ENCODE peak calls at places on chromosome 10, in seven cellular contexts. One of them, this sample, is unnamed.

GRCh38 chr10:26391701-26392695 is 46.1 kb upstream of the APBB1IP start:
- DNase-seq in upper lobe of right lung: no peak
- DNase-seq in PC-3: no peak
- DNase-seq in stimulated activated CD4-positive, alpha-beta T cell treated with anti-CD3 and anti-CD28 coated beads, Interleukin-4, amount 100 ng/mL, for 48 hours: no peak
- DNase-seq in Kasumi-1: peak; percentile 48
- DNase-seq in NAMALWA: no peak
- DNase-seq in hippocampal formation: no peak
- DNase-seq in this sample: peak; percentile 43

GRCh38 chr10:112173201-112173600 is 10.4 kb downstream of the GPAM start:
- DNase-seq in Kasumi-1: no peak
- DNase-seq in PC-3: peak; percentile 16
- DNase-seq in upper lobe of right lung: no peak
- DNase-seq in stimulated activated CD4-positive, alpha-beta T cell treated with anti-CD3 and anti-CD28 coated beads, Interleukin-4, amount 100 ng/mL, for 48 hours: no peak
- DNase-seq in NAMALWA: no peak
- DNase-seq in hippocampal formation: no peak
- DNase-seq in this sample: no peak

GRCh38 chr10:30096564-30096963 is 37.2 kb upstream of the JCAD start:
- DNase-seq in PC-3: no peak
- DNase-seq in stimulated activated CD4-positive, alpha-beta T cell treated with anti-CD3 and anti-CD28 coated beads, Interleukin-4, amount 100 ng/mL, for 48 hours: no peak
- DNase-seq in NAMALWA: no peak
- DNase-seq in hippocampal formation: no peak
- DNase-seq in Kasumi-1: no peak
- DNase-seq in upper lobe of right lung: no peak
- DNase-seq in this sample: no peak

GRCh38 chr10:93463723-93464511 is 18.2 kb downstream of the MYOF start:
- DNase-seq in PC-3: no peak
- DNase-seq in upper lobe of right lung: no peak
- DNase-seq in Kasumi-1: peak; percentile 84
- DNase-seq in hippocampal formation: no peak
- DNase-seq in NAMALWA: no peak
- DNase-seq in stimulated activated CD4-positive, alpha-beta T cell treated with anti-CD3 and anti-CD28 coated beads, Interleukin-4, amount 100 ng/mL, for 48 hours: no peak
- DNase-seq in this sample: no peak

GRCh38 chr10:51168086-51168815 is 94.0 kb downstream of the PRKG1 start:
- DNase-seq in NAMALWA: no peak
- DNase-seq in hippocampal formation: no peak
- DNase-seq in stimulated activated CD4-positive, alpha-beta T cell treated with anti-CD3 and anti-CD28 coated beads, Interleukin-4, amount 100 ng/mL, for 48 hours: no peak
- DNase-seq in upper lobe of right lung: no peak
- DNase-seq in Kasumi-1: no peak
- DNase-seq in PC-3: no peak
- DNase-seq in this sample: no peak

GRCh38 chr10:64659311-64659710 is 1138.1 kb downstream of the REEP3 start:
- DNase-seq in upper lobe of right lung: no peak
- DNase-seq in Kasumi-1: no peak
- DNase-seq in hippocampal formation: no peak
- DNase-seq in PC-3: peak; percentile 69
- DNase-seq in stimulated activated CD4-positive, alpha-beta T cell treated with anti-CD3 and anti-CD28 coated beads, Interleukin-4, amount 100 ng/mL, for 48 hours: no peak
- DNase-seq in NAMALWA: no peak
- DNase-seq in this sample: no peak

GRCh38 chr10:34010891-34011290 is 676.4 kb upstream of the NRP1 start:
- DNase-seq in upper lobe of right lung: no peak
- DNase-seq in NAMALWA: no peak
- DNase-seq in PC-3: no peak
- DNase-seq in stimulated activated CD4-positive, alpha-beta T cell treated with anti-CD3 and anti-CD28 coated beads, Interleukin-4, amount 100 ng/mL, for 48 hours: no peak
- DNase-seq in hippocampal formation: no peak
- DNase-seq in Kasumi-1: peak; percentile 98
- DNase-seq in this sample: no peak

GRCh38 chr10:50576995-50577394 is 46.8 kb downstream of the SGMS1 start:
- DNase-seq in upper lobe of right lung: no peak
- DNase-seq in NAMALWA: no peak
- DNase-seq in hippocampal formation: no peak
- DNase-seq in PC-3: no peak
- DNase-seq in stimulated activated CD4-positive, alpha-beta T cell treated with anti-CD3 and anti-CD28 coated beads, Interleukin-4, amount 100 ng/mL, for 48 hours: no peak
- DNase-seq in Kasumi-1: no peak
- DNase-seq in this sample: peak; percentile 37

GRCh38 chr10:3093996-3094395 is 26.6 kb downstream of the PFKP start:
- DNase-seq in hippocampal formation: no peak
- DNase-seq in stimulated activated CD4-positive, alpha-beta T cell treated with anti-CD3 and anti-CD28 coated beads, Interleukin-4, amount 100 ng/mL, for 48 hours: no peak
- DNase-seq in PC-3: no peak
- DNase-seq in upper lobe of right lung: no peak
- DNase-seq in NAMALWA: no peak
- DNase-seq in Kasumi-1: no peak
- DNase-seq in this sample: no peak

GRCh38 chr10:26840938-26841732 is 19.6 kb downstream of the ABI1 start:
- DNase-seq in hippocampal formation: no peak
- DNase-seq in NAMALWA: peak; percentile 41
- DNase-seq in Kasumi-1: no peak
- DNase-seq in PC-3: no peak
- DNase-seq in stimulated activated CD4-positive, alpha-beta T cell treated with anti-CD3 and anti-CD28 coated beads, Interleukin-4, amount 100 ng/mL, for 48 hours: no peak
- DNase-seq in upper lobe of right lung: no peak
- DNase-seq in this sample: no peak

GRCh38 chr10:98087309-98087708 is 47.1 kb upstream of the R3HCC1L start:
- DNase-seq in PC-3: no peak
- DNase-seq in hippocampal formation: no peak
- DNase-seq in stimulated activated CD4-positive, alpha-beta T cell treated with anti-CD3 and anti-CD28 coated beads, Interleukin-4, amount 100 ng/mL, for 48 hours: no peak
- DNase-seq in upper lobe of right lung: no peak
- DNase-seq in Kasumi-1: no peak
- DNase-seq in NAMALWA: no peak
- DNase-seq in this sample: no peak

GRCh38 chr10:121734517-121735137 is 136.4 kb upstream of the FGFR2 start:
- DNase-seq in PC-3: peak; percentile 37
- DNase-seq in hippocampal formation: no peak
- DNase-seq in Kasumi-1: peak; percentile 38
- DNase-seq in stimulated activated CD4-positive, alpha-beta T cell treated with anti-CD3 and anti-CD28 coated beads, Interleukin-4, amount 100 ng/mL, for 48 hours: no peak
- DNase-seq in NAMALWA: peak; percentile 47
- DNase-seq in upper lobe of right lung: no peak
- DNase-seq in this sample: peak; percentile 54

GRCh38 chr10:3867454-3868273 is 82.7 kb upstream of the KLF6 start:
- DNase-seq in upper lobe of right lung: no peak
- DNase-seq in Kasumi-1: no peak
- DNase-seq in PC-3: peak; percentile 34
- DNase-seq in hippocampal formation: no peak
- DNase-seq in stimulated activated CD4-positive, alpha-beta T cell treated with anti-CD3 and anti-CD28 coated beads, Interleukin-4, amount 100 ng/mL, for 48 hours: no peak
- DNase-seq in NAMALWA: no peak
- DNase-seq in this sample: no peak

GRCh38 chr10:101570764-101571572 is 17.1 kb downstream of the POLL start:
- DNase-seq in PC-3: peak; percentile 9
- DNase-seq in stimulated activated CD4-positive, alpha-beta T cell treated with anti-CD3 and anti-CD28 coated beads, Interleukin-4, amount 100 ng/mL, for 48 hours: no peak
- DNase-seq in Kasumi-1: peak; percentile 84
- DNase-seq in NAMALWA: no peak
- DNase-seq in hippocampal formation: no peak
- DNase-seq in upper lobe of right lung: peak; percentile 65
- DNase-seq in this sample: peak; percentile 18

GRCh38 chr10:72291019-72291532 is 17.4 kb downstream of the DDIT4 start:
- DNase-seq in stimulated activated CD4-positive, alpha-beta T cell treated with anti-CD3 and anti-CD28 coated beads, Interleukin-4, amount 100 ng/mL, for 48 hours: no peak
- DNase-seq in hippocampal formation: no peak
- DNase-seq in PC-3: peak; percentile 22
- DNase-seq in Kasumi-1: no peak
- DNase-seq in NAMALWA: no peak
- DNase-seq in upper lobe of right lung: no peak
- DNase-seq in this sample: no peak

GRCh38 chr10:50439806-50440205 is 183.9 kb downstream of the SGMS1 start:
- DNase-seq in upper lobe of right lung: no peak
- DNase-seq in stimulated activated CD4-positive, alpha-beta T cell treated with anti-CD3 and anti-CD28 coated beads, Interleukin-4, amount 100 ng/mL, for 48 hours: no peak
- DNase-seq in PC-3: no peak
- DNase-seq in NAMALWA: no peak
- DNase-seq in Kasumi-1: no peak
- DNase-seq in hippocampal formation: no peak
- DNase-seq in this sample: no peak

GRCh38 chr10:11035318-11035920 is 17.7 kb downstream of the CELF2 start:
- DNase-seq in upper lobe of right lung: no peak
- DNase-seq in Kasumi-1: no peak
- DNase-seq in hippocampal formation: no peak
- DNase-seq in NAMALWA: no peak
- DNase-seq in stimulated activated CD4-positive, alpha-beta T cell treated with anti-CD3 and anti-CD28 coated beads, Interleukin-4, amount 100 ng/mL, for 48 hours: no peak
- DNase-seq in PC-3: peak; percentile 36
- DNase-seq in this sample: no peak

GRCh38 chr10:98419456-98420261 is 4.7 kb upstream of the PYROXD2 start:
- DNase-seq in PC-3: no peak
- DNase-seq in hippocampal formation: no peak
- DNase-seq in upper lobe of right lung: no peak
- DNase-seq in NAMALWA: no peak
- DNase-seq in Kasumi-1: no peak
- DNase-seq in stimulated activated CD4-positive, alpha-beta T cell treated with anti-CD3 and anti-CD28 coated beads, Interleukin-4, amount 100 ng/mL, for 48 hours: no peak
- DNase-seq in this sample: no peak

GRCh38 chr10:124145109-124145860 is 51.9 kb upstream of the CHST15 start:
- DNase-seq in stimulated activated CD4-positive, alpha-beta T cell treated with anti-CD3 and anti-CD28 coated beads, Interleukin-4, amount 100 ng/mL, for 48 hours: no peak
- DNase-seq in Kasumi-1: peak; percentile 98
- DNase-seq in upper lobe of right lung: peak; percentile 73
- DNase-seq in PC-3: no peak
- DNase-seq in NAMALWA: peak; percentile 81
- DNase-seq in hippocampal formation: no peak
- DNase-seq in this sample: peak; percentile 76

GRCh38 chr10:125538947-125539649 is 143.9 kb downstream of the TEX36 start:
- DNase-seq in upper lobe of right lung: no peak
- DNase-seq in stimulated activated CD4-positive, alpha-beta T cell treated with anti-CD3 and anti-CD28 coated beads, Interleukin-4, amount 100 ng/mL, for 48 hours: no peak
- DNase-seq in PC-3: peak; percentile 34
- DNase-seq in NAMALWA: no peak
- DNase-seq in hippocampal formation: no peak
- DNase-seq in Kasumi-1: no peak
- DNase-seq in this sample: peak; percentile 10

GRCh38 chr10:12081470-12081869 is 12.7 kb downstream of the DHTKD1 start:
- DNase-seq in Kasumi-1: no peak
- DNase-seq in PC-3: no peak
- DNase-seq in stimulated activated CD4-positive, alpha-beta T cell treated with anti-CD3 and anti-CD28 coated beads, Interleukin-4, amount 100 ng/mL, for 48 hours: no peak
- DNase-seq in NAMALWA: no peak
- DNase-seq in hippocampal formation: no peak
- DNase-seq in upper lobe of right lung: no peak
- DNase-seq in this sample: no peak

GRCh38 chr10:80159166-80159888 is 26.8 kb downstream of the PLAC9 start:
- DNase-seq in Kasumi-1: no peak
- DNase-seq in NAMALWA: no peak
- DNase-seq in hippocampal formation: no peak
- DNase-seq in PC-3: peak; percentile 28
- DNase-seq in upper lobe of right lung: no peak
- DNase-seq in stimulated activated CD4-positive, alpha-beta T cell treated with anti-CD3 and anti-CD28 coated beads, Interleukin-4, amount 100 ng/mL, for 48 hours: no peak
- DNase-seq in this sample: no peak

GRCh38 chr10:104333037-104333727 is 5.1 kb downstream of the ITPRIP start:
- DNase-seq in Kasumi-1: no peak
- DNase-seq in stimulated activated CD4-positive, alpha-beta T cell treated with anti-CD3 and anti-CD28 coated beads, Interleukin-4, amount 100 ng/mL, for 48 hours: no peak
- DNase-seq in upper lobe of right lung: no peak
- DNase-seq in hippocampal formation: no peak
- DNase-seq in NAMALWA: no peak
- DNase-seq in PC-3: no peak
- DNase-seq in this sample: no peak

GRCh38 chr10:124672181-124672638 is 72.0 kb downstream of the FAM53B start:
- DNase-seq in stimulated activated CD4-positive, alpha-beta T cell treated with anti-CD3 and anti-CD28 coated beads, Interleukin-4, amount 100 ng/mL, for 48 hours: no peak
- DNase-seq in PC-3: no peak
- DNase-seq in hippocampal formation: peak; percentile 76
- DNase-seq in NAMALWA: no peak
- DNase-seq in upper lobe of right lung: no peak
- DNase-seq in Kasumi-1: no peak
- DNase-seq in this sample: peak; percentile 80

GRCh38 chr10:121927361-121927840 is 430 bp downstream of the ATE1 start:
- DNase-seq in Kasumi-1: peak; percentile 61
- DNase-seq in NAMALWA: no peak
- DNase-seq in hippocampal formation: no peak
- DNase-seq in stimulated activated CD4-positive, alpha-beta T cell treated with anti-CD3 and anti-CD28 coated beads, Interleukin-4, amount 100 ng/mL, for 48 hours: peak; percentile 25
- DNase-seq in upper lobe of right lung: peak; percentile 78
- DNase-seq in PC-3: peak; percentile 59
- DNase-seq in this sample: no peak

GRCh38 chr10:132178885-132179545 is 7.7 kb upstream of the DPYSL4 start:
- DNase-seq in upper lobe of right lung: no peak
- DNase-seq in PC-3: no peak
- DNase-seq in hippocampal formation: no peak
- DNase-seq in Kasumi-1: no peak
- DNase-seq in stimulated activated CD4-positive, alpha-beta T cell treated with anti-CD3 and anti-CD28 coated beads, Interleukin-4, amount 100 ng/mL, for 48 hours: no peak
- DNase-seq in NAMALWA: no peak
- DNase-seq in this sample: no peak

GRCh38 chr10:88853155-88853554 is 1.5 kb upstream of the ANKRD22 start:
- DNase-seq in NAMALWA: no peak
- DNase-seq in PC-3: no peak
- DNase-seq in hippocampal formation: no peak
- DNase-seq in upper lobe of right lung: no peak
- DNase-seq in Kasumi-1: peak; percentile 96
- DNase-seq in stimulated activated CD4-positive, alpha-beta T cell treated with anti-CD3 and anti-CD28 coated beads, Interleukin-4, amount 100 ng/mL, for 48 hours: no peak
- DNase-seq in this sample: peak; percentile 53

GRCh38 chr10:94412439-94412838 is 10.1 kb downstream of the TBC1D12 start:
- DNase-seq in NAMALWA: no peak
- DNase-seq in hippocampal formation: no peak
- DNase-seq in PC-3: no peak
- DNase-seq in Kasumi-1: no peak
- DNase-seq in upper lobe of right lung: no peak
- DNase-seq in stimulated activated CD4-positive, alpha-beta T cell treated with anti-CD3 and anti-CD28 coated beads, Interleukin-4, amount 100 ng/mL, for 48 hours: no peak
- DNase-seq in this sample: no peak

GRCh38 chr10:112752268-112752667 is 197.8 kb upstream of the TCF7L2 start:
- DNase-seq in Kasumi-1: no peak
- DNase-seq in NAMALWA: no peak
- DNase-seq in hippocampal formation: no peak
- DNase-seq in upper lobe of right lung: no peak
- DNase-seq in stimulated activated CD4-positive, alpha-beta T cell treated with anti-CD3 and anti-CD28 coated beads, Interleukin-4, amount 100 ng/mL, for 48 hours: no peak
- DNase-seq in PC-3: no peak
- DNase-seq in this sample: no peak

GRCh38 chr10:58807631-58808024 is 295.0 kb downstream of the BICC1 start:
- DNase-seq in PC-3: peak; percentile 98
- DNase-seq in NAMALWA: no peak
- DNase-seq in stimulated activated CD4-positive, alpha-beta T cell treated with anti-CD3 and anti-CD28 coated beads, Interleukin-4, amount 100 ng/mL, for 48 hours: no peak
- DNase-seq in Kasumi-1: no peak
- DNase-seq in hippocampal formation: no peak
- DNase-seq in upper lobe of right lung: no peak
- DNase-seq in this sample: no peak

GRCh38 chr10:29897430-29897829 is 162.0 kb downstream of the JCAD start:
- DNase-seq in NAMALWA: no peak
- DNase-seq in PC-3: no peak
- DNase-seq in upper lobe of right lung: no peak
- DNase-seq in hippocampal formation: no peak
- DNase-seq in stimulated activated CD4-positive, alpha-beta T cell treated with anti-CD3 and anti-CD28 coated beads, Interleukin-4, amount 100 ng/mL, for 48 hours: no peak
- DNase-seq in Kasumi-1: no peak
- DNase-seq in this sample: no peak

GRCh38 chr10:6200588-6201510 is 1.9 kb upstream of the PFKFB3 start:
- DNase-seq in upper lobe of right lung: peak; percentile 72
- DNase-seq in Kasumi-1: peak; percentile 76
- DNase-seq in NAMALWA: peak; percentile 73
- DNase-seq in hippocampal formation: peak; percentile 60
- DNase-seq in stimulated activated CD4-positive, alpha-beta T cell treated with anti-CD3 and anti-CD28 coated beads, Interleukin-4, amount 100 ng/mL, for 48 hours: peak; percentile 40
- DNase-seq in PC-3: peak; percentile 30
- DNase-seq in this sample: no peak